ENCODE peak calls at places on chromosomes 1 and 21, in four cellular contexts. V, T, L and E are unnamed samples.

GRCh38 chr1:17437260-17438175 is 2.0 kb downstream of the RCC2 start:
- DNase-seq in V (no peak), T (no peak), L (peak; percentile 44), E (no peak)

GRCh38 chr1:240607006-240607405 is 4.9 kb downstream of the GREM2 start:
- DNase-seq in V (no peak), T (no peak), L (no peak), E (no peak)

GRCh38 chr1:16984717-16985116 is 4.3 kb upstream of the MFAP2 start:
- DNase-seq in V (peak; percentile 90), T (peak; percentile 53), L (peak; percentile 96), E (peak; percentile 97)

GRCh38 chr1:209062081-209062480 is 521.4 kb upstream of the CAMK1G start:
- DNase-seq in V (no peak), T (no peak), L (no peak), E (no peak)

GRCh38 chr1:186059311-186059710 is 315.7 kb downstream of the TPR start:
- DNase-seq in V (no peak), T (no peak), L (peak; percentile 45), E (peak; percentile 42)

GRCh38 chr1:6358757-6359567 is 34.6 kb downstream of the ACOT7 start:
- DNase-seq in V (no peak), T (peak; percentile 63), L (peak; percentile 81), E (peak; percentile 68)

GRCh38 chr1:174680101-174680500 is 232.3 kb downstream of the GPR52 start:
- DNase-seq in V (no peak), T (no peak), L (no peak), E (no peak)

GRCh38 chr1:205048382-205048781 is 5.4 kb downstream of the CNTN2 start:
- DNase-seq in V (no peak), T (no peak), L (no peak), E (no peak)

GRCh38 chr1:161096514-161096913 is 1.6 kb upstream of the KLHDC9 start:
- DNase-seq in V (peak; percentile 78), T (no peak), L (peak; percentile 83), E (peak; percentile 90)

GRCh38 chr1:16236091-16236494 is 890 bp downstream of the CPLANE2 start:
- DNase-seq in V (peak; percentile 67), T (no peak), L (no peak), E (no peak)

GRCh38 chr1:22745675-22746585 is 35.3 kb downstream of the EPHB2 start:
- DNase-seq in V (no peak), T (no peak), L (peak; percentile 80), E (peak; percentile 56)

GRCh38 chr21:25760061-25760460 is 25.3 kb downstream of the GABPA start:
- DNase-seq in V (no peak), T (no peak), L (no peak), E (no peak)

GRCh38 chr1:172678990-172679772 is 20.3 kb downstream of the FASLG start:
- DNase-seq in V (no peak), T (no peak), L (peak; percentile 17), E (no peak)

GRCh38 chr1:186442651-186443114 is 18.2 kb downstream of the PDC start:
- DNase-seq in V (no peak), T (no peak), L (peak; percentile 83), E (peak; percentile 96)

GRCh38 chr1:162253790-162254189 is 122.9 kb downstream of the SPATA46 start:
- DNase-seq in V (no peak), T (no peak), L (no peak), E (no peak)

GRCh38 chr1:228429007-228429406 is 12.3 kb upstream of the TRIM17 start:
- DNase-seq in V (no peak), T (no peak), L (no peak), E (no peak)

GRCh38 chr1:161335796-161336195 is 21.6 kb downstream of the SDHC start:
- DNase-seq in V (no peak), T (peak; percentile 16), L (no peak), E (peak; percentile 25)

GRCh38 chr1:31183927-31184554 is 55.6 kb downstream of the NKAIN1 start:
- DNase-seq in V (no peak), T (no peak), L (peak; percentile 51), E (peak; percentile 52)

GRCh38 chr1:18108313-18109057 is 887 bp downstream of the IGSF21 start:
- DNase-seq in V (no peak), T (no peak), L (no peak), E (no peak)

GRCh38 chr1:235304549-235305451 is 23.2 kb downstream of the ARID4B start:
- DNase-seq in V (no peak), T (no peak), L (peak; percentile 55), E (no peak)

GRCh38 chr1:225526878-225527277 is 99.0 kb upstream of the LBR start:
- DNase-seq in V (no peak), T (no peak), L (no peak), E (peak; percentile 37)

GRCh38 chr21:46098303-46099141 is 610 bp downstream of the COL6A2 start:
- DNase-seq in V (peak; percentile 78), T (no peak), L (no peak), E (peak; percentile 26)

GRCh38 chr1:16158025-16158424 is 2.2 kb upstream of the EPHA2 start:
- DNase-seq in V (no peak), T (no peak), L (no peak), E (no peak)

GRCh38 chr1:21100496-21100895 is 76.2 kb downstream of the EIF4G3 start:
- DNase-seq in V (no peak), T (no peak), L (peak; percentile 84), E (no peak)

GRCh38 chr1:8116892-8117262 is 90.8 kb upstream of the ERRFI1 start:
- DNase-seq in V (peak; percentile 92), T (peak; percentile 84), L (peak; percentile 85), E (peak; percentile 93)

GRCh38 chr1:37919277-37919676 is 27.6 kb downstream of the INPP5B start:
- DNase-seq in V (peak; percentile 22), T (no peak), L (peak; percentile 39), E (peak; percentile 14)

GRCh38 chr1:119108993-119109392 is 31.5 kb downstream of the WARS2 start:
- DNase-seq in V (no peak), T (no peak), L (no peak), E (no peak)

GRCh38 chr21:45258476-45258875 is 29.2 kb downstream of the POFUT2 start:
- DNase-seq in V (no peak), T (no peak), L (no peak), E (no peak)

DNA sequence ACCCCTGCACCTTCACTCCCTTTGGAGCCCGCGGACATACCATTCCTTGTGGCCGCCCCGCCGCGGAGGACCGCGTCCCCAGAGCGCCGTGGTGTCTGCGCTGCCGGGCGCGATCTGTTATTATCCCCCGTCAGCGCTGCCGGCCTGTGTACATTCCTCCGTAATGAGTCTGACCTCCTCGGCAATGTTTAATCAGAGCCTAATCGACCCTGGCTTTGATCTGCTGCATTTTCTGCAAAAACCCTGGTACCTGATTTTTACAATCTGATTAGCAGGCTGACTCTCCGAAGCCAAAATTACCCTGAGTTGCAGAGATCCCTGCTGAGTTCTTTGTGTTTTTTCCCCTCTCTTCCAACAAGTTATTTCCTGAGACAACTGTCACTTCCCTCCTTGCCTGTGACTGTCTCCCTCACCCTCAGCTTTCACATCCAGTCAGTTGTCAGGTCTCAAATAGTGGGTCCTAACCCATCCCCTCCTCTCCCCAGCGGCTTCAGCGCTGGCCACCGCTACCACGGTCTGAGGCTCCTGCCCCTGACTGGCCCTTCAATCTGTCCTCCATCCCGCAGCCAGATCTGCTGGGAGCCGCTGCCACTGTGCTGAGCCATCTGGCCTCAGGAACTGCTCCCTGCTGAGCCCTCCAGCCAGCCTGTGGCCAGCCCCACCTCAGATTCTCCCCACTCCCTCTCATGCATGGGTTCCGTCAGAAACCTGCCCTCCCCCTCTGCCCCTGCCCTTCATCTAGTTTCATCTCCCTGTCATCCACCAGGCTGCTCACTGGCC is 53.5 kb downstream of the GLIS1 start:
- DNase-seq in V (no peak), T (no peak), L (peak; percentile 10), E (no peak)
- H3K4me3 ChIP-seq in V (no peak overlapping the region), T (no peak overlapping the region), L (no peak overlapping the region), E (no peak overlapping the region)

GRCh38 chr1:197775282-197776262 is at the start of gene DENND1B:
- DNase-seq in V (peak; percentile 83), T (no peak), L (peak; percentile 54), E (peak; percentile 43)
- TF ChIP-seq CTCF in V (no peak), T (no peak), L (no peak), E (no peak)

GRCh38 chr1:46224966-46225365 is 21.8 kb downstream of the LURAP1 start:
- DNase-seq in V (no peak), T (no peak), L (no peak), E (no peak)

GRCh38 chr1:46223472-46223943 is 20.4 kb downstream of the LURAP1 start:
- DNase-seq in V (peak; percentile 86), T (peak; percentile 77), L (peak; percentile 93), E (peak; percentile 91)

GRCh38 chr1:46219551-46220520 is 16.7 kb downstream of the LURAP1 start:
- DNase-seq in V (no peak), T (no peak), L (no peak), E (peak; percentile 11)

GRCh38 chr1:46220808-46221207 is 17.7 kb downstream of the LURAP1 start:
- DNase-seq in V (no peak), T (no peak), L (no peak), E (no peak)

GRCh38 chr1:46221749-46222148 is 18.6 kb downstream of the LURAP1 start:
- DNase-seq in V (peak; percentile 70), T (no peak), L (no peak), E (no peak)
- H3K4me3 ChIP-seq in V (no peak overlapping the region), T (no peak overlapping the region), L (no peak overlapping the region), E (no peak overlapping the region)

DNA sequence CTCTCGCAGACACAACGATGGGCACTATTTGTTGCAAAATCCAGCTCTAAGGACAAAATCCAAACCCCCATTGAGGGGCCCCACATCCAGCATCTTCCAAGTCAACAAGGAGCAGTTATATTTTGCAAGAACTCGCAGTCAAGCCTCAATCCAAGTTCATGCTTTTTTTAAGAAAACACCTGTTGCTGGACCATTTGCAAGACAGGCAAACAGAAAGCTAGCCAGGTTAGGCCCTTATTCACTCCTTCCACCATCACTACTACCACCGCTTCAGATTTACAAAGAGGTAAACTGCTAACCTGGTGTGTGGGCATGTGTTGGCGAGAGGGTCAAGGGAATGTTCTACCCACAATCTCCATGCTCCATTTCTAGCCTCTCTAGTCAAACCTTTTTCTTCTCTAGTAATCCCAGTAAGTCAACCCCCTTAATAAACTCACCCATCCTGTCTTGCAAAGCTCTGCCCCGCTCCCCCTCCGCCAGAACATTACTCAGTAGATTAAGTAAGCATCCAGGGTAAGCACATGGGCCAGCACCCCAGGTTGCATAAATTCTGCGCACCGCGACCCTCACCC is 703 bp downstream of the ERI3 start:
- DNase-seq in V (no peak), T (no peak), L (peak; percentile 20), E (peak; percentile 35)
- TF ChIP-seq CTCF in V (no peak), T (no peak), L (no peak), E (no peak)

GRCh38 chr1:114155756-114156155 is 2.1 kb upstream of the SYT6 start:
- DNase-seq in V (no peak), T (no peak), L (no peak), E (no peak)
- H3K4me3 ChIP-seq in V (no peak overlapping the region), T (no peak overlapping the region), L (no peak overlapping the region), E (no peak overlapping the region)

GRCh38 chr21:34132905-34133304 is 59.5 kb downstream of the MRPS6 start:
- DNase-seq in V (no peak), T (no peak), L (no peak), E (no peak)
- TF ChIP-seq CTCF in V (no peak), T (no peak), L (no peak), E (no peak)

GRCh38 chr1:25568090-25568833 is 24.9 kb downstream of the LDLRAP1 start:
- DNase-seq in V (peak; percentile 83), T (no peak), L (peak; percentile 42), E (peak; percentile 74)

GRCh38 chr1:25566186-25566729 is 22.9 kb downstream of the LDLRAP1 start:
- DNase-seq in V (no peak), T (no peak), L (no peak), E (no peak)

GRCh38 chr1:25565626-25566025 is 22.2 kb downstream of the LDLRAP1 start:
- DNase-seq in V (no peak), T (no peak), L (no peak), E (no peak)

GRCh38 chr1:25567710-25568089 is 24.3 kb downstream of the LDLRAP1 start:
- DNase-seq in V (peak; percentile 80), T (no peak), L (no peak), E (no peak)

GRCh38 chr1:25566730-25567341 is 23.4 kb downstream of the LDLRAP1 start:
- DNase-seq in V (peak; percentile 89), T (peak; percentile 80), L (no peak), E (peak; percentile 84)
- H3K4me3 ChIP-seq in V (no peak overlapping the region), T (no peak overlapping the region), L (no peak overlapping the region), E (no peak overlapping the region)